ENCODE peak calls at places on chromosomes 6 and 20, in eight cellular contexts. C is T-helper 17 cell; J is NCI-H2081; L is left cardiac atrium; U is stimulated activated CD8-positive, alpha-beta memory T cell treated with anti-CD3 and anti-CD28 coated beads, Interleukin-2, amount 100 ng/mL, for 48 hours; K is neural progenitor cell; T is renal cortical epithelial cell; O is activated T-cell treated with anti-CD3 and anti-CD28 coated beads for 48 hours. S is an unnamed sample.

GRCh38 chr6:102928109-102928508 is 1534.6 kb downstream of the GRIK2 start:
- DNase-seq in K (no peak), C (no peak), O (no peak), J (no peak), L (no peak), T (no peak), U (no peak), S (no peak)

GRCh38 chr6:167401525-167402194 is 76.8 kb downstream of the TTLL2 start:
- DNase-seq in L (no peak), J (no peak), T (no peak), C (no peak), U (no peak), K (no peak), O (no peak), S (no peak)

GRCh38 chr6:28648035-28648877 is 122.6 kb downstream of the GPX5 start:
- DNase-seq in T (peak; percentile 62), C (no peak), U (peak; percentile 56), L (peak; percentile 49), O (peak; percentile 71), K (peak; percentile 85), J (peak; percentile 83), S (no peak)

GRCh38 chr6:174036-174435 is 118.3 kb upstream of the DUSP22 start:
- DNase-seq in O (no peak), K (no peak), U (no peak), J (no peak), T (no peak), L (no peak), C (no peak), S (no peak)

GRCh38 chr6:44021628-44022295 is 105.5 kb downstream of the MRPL14 start:
- DNase-seq in J (no peak), K (no peak), O (no peak), C (no peak), L (no peak), T (no peak), U (no peak), S (peak; percentile 59)

GRCh38 chr6:36769676-36770499 is 69.4 kb downstream of the CPNE5 start:
- DNase-seq in T (peak; percentile 60), J (no peak), C (no peak), L (no peak), K (no peak), O (no peak), U (no peak), S (no peak)

GRCh38 chr6:42148058-42148457 is 5.6 kb upstream of the C6orf132 start:
- DNase-seq in U (no peak), O (no peak), C (no peak), K (no peak), L (no peak), J (no peak), T (no peak), S (no peak)

GRCh38 chr6:119034827-119035458 is 43.5 kb downstream of the FAM184A start:
- DNase-seq in L (no peak), C (no peak), U (no peak), O (no peak), J (no peak), K (no peak), T (no peak), S (no peak)

GRCh38 chr20:64077876-64078551 is 1.3 kb downstream of the RGS19 start:
- DNase-seq in U (no peak), C (peak; percentile 47), J (no peak), L (no peak), K (no peak), O (no peak), T (no peak), S (no peak)

GRCh38 chr6:170083236-170084051 is 207.4 kb downstream of the DLL1 start:
- DNase-seq in O (no peak), J (no peak), L (peak; percentile 13), U (no peak), C (no peak), K (no peak), T (no peak), S (no peak)

GRCh38 chr6:157393667-157394329 is 12.8 kb downstream of the ZDHHC14 start:
- DNase-seq in C (no peak), O (no peak), T (no peak), U (no peak), L (no peak), K (no peak), J (no peak), S (no peak)

GRCh38 chr6:168111911-168112310 is 32.9 kb upstream of the FRMD1 start:
- DNase-seq in T (no peak), C (no peak), J (no peak), O (no peak), K (no peak), U (no peak), L (no peak), S (no peak)

GRCh38 chr20:1189827-1190226 is 5.0 kb upstream of the TMEM74B start:
- DNase-seq in K (no peak), J (no peak), U (no peak), C (no peak), O (no peak), L (no peak), T (no peak), S (no peak)

GRCh38 chr6:96211341-96211740 is 195.6 kb downstream of the FUT9 start:
- DNase-seq in C (no peak), J (no peak), O (no peak), T (peak; percentile 81), U (no peak), K (no peak), L (no peak), S (no peak)

GRCh38 chr6:47241742-47242482 is 67.8 kb downstream of the TNFRSF21 start:
- DNase-seq in J (no peak), K (no peak), U (no peak), C (no peak), O (no peak), L (no peak), T (peak; percentile 40), S (peak; percentile 71)

GRCh38 chr6:24630861-24631505 is 15.0 kb downstream of the KIAA0319 start:
- DNase-seq in K (peak; percentile 8), L (no peak), T (no peak), U (no peak), J (no peak), O (no peak), C (no peak), S (no peak)

GRCh38 chr6:109007521-109007920 is 87.1 kb downstream of the SESN1 start:
- DNase-seq in K (no peak), C (no peak), O (no peak), L (no peak), T (no peak), U (no peak), J (no peak), S (no peak)

GRCh38 chr6:36544228-36544627 is 3.1 kb downstream of the STK38 start:
- DNase-seq in L (no peak), O (no peak), T (no peak), C (peak; percentile 22), U (no peak), K (no peak), J (no peak), S (no peak)

GRCh38 chr6:85451586-85452306 is 1.9 kb downstream of the NT5E start:
- DNase-seq in J (no peak), K (no peak), L (no peak), T (no peak), O (no peak), C (no peak), U (no peak), S (no peak)

GRCh38 chr20:59988141-59988540 is 29.9 kb downstream of the CDH26 start:
- DNase-seq in T (peak; percentile 84), L (no peak), C (no peak), O (no peak), J (no peak), K (no peak), U (no peak), S (no peak)

GRCh38 chr6:34791842-34792604 is at the start of gene BLTP3A:
- DNase-seq in L (peak; percentile 82), T (peak; percentile 11), U (peak; percentile 65), O (peak; percentile 79), K (peak; percentile 93), C (peak; percentile 65), J (peak; percentile 65), S (peak; percentile 76)

S was measured in sigmoid colon.